ENCODE peak calls at places on chromosome 21, in seven cellular contexts. H, E, A, Z, L, B and T are unnamed samples.
A peak's percentile ranks its signal among the peaks of the same experiment; 100 is the strongest.

GRCh38 chr21:22535630-22536029 is 1537.4 kb downstream of the NCAM2 start:
- DNase-seq in H (no peak), E (no peak), A (no peak), Z (no peak), L (no peak), B (no peak), T (no peak)

GRCh38 chr21:39556176-39556575 is 56.6 kb upstream of the B3GALT5 start:
- DNase-seq in H (no peak), E (no peak), A (no peak), Z (no peak), L (no peak), B (peak; percentile 73), T (no peak)

GRCh38 chr21:20949884-20950283 is 48.3 kb upstream of the NCAM2 start:
- DNase-seq in H (no peak), E (no peak), A (no peak), Z (no peak), L (no peak), B (no peak), T (no peak)

GRCh38 chr21:38221594-38221993 is 35.2 kb upstream of the KCNJ15 start:
- DNase-seq in H (no peak), E (no peak), A (peak; percentile 60), Z (no peak), L (no peak), B (no peak), T (no peak)

GRCh38 chr21:27047331-27048314 is 80.7 kb upstream of the ADAMTS5 start:
- DNase-seq in H (no peak), E (peak; percentile 53), A (peak; percentile 73), Z (peak; percentile 60), L (no peak), B (no peak), T (no peak)

GRCh38 chr21:33419538-33420123 is 16.4 kb downstream of the IFNGR2 start:
- DNase-seq in H (no peak), E (peak; percentile 73), A (peak; percentile 63), Z (no peak), L (no peak), B (no peak), T (peak; percentile 71)

GRCh38 chr21:31258073-31258472 is 86.0 kb downstream of the TIAM1 start:
- DNase-seq in H (no peak), E (no peak), A (no peak), Z (no peak), L (no peak), B (no peak), T (no peak)

GRCh38 chr21:17139696-17140095 is 373.1 kb upstream of the CXADR start:
- DNase-seq in H (peak; percentile 61), E (no peak), A (peak; percentile 30), Z (no peak), L (no peak), B (no peak), T (no peak)

GRCh38 chr21:17387030-17387617 is 125.7 kb upstream of the CXADR start:
- DNase-seq in H (peak; percentile 75), E (peak; percentile 84), A (peak; percentile 68), Z (peak; percentile 86), L (peak; percentile 51), B (peak; percentile 89), T (peak; percentile 47)

GRCh38 chr21:40466893-40467483 is 380.0 kb downstream of the DSCAM start:
- DNase-seq in H (peak; percentile 68), E (peak; percentile 60), A (no peak), Z (peak; percentile 62), L (no peak), B (peak; percentile 32), T (no peak)

GRCh38 chr21:10425856-10426255 is 95.5 kb upstream of the TPTE start:
- DNase-seq in H (no peak), E (no peak), A (no peak), Z (peak; percentile 26), L (no peak), B (no peak), T (no peak)

GRCh38 chr21:46168659-46169386 is 13.4 kb upstream of the FTCD start:
- DNase-seq in H (no peak), E (no peak), A (no peak), Z (no peak), L (no peak), B (no peak), T (no peak)

GRCh38 chr21:45718413-45718812 is 74.9 kb downstream of the PCBP3 start:
- DNase-seq in H (no peak), E (no peak), A (no peak), Z (no peak), L (no peak), B (no peak), T (no peak)

GRCh38 chr21:33642896-33643657 is 776 bp downstream of the ITSN1 start:
- DNase-seq in H (peak; percentile 58), E (peak; percentile 38), A (peak; percentile 57), Z (peak; percentile 63), L (no peak), B (peak; percentile 64), T (peak; percentile 22)

GRCh38 chr21:39445339-39446269 is at the start of gene LCA5L:
- DNase-seq in H (peak; percentile 99), E (peak; percentile 95), A (peak; percentile 94), Z (peak; percentile 97), L (peak; percentile 70), B (peak; percentile 94), T (peak; percentile 92)

GRCh38 chr21:46661211-46661625 is 25.7 kb downstream of the PRMT2 start:
- DNase-seq in H (peak; percentile 70), E (no peak), A (peak; percentile 97), Z (peak; percentile 69), L (no peak), B (peak; percentile 89), T (no peak)

GRCh38 chr21:38341546-38342012 is 84.8 kb downstream of the KCNJ15 start:
- DNase-seq in H (no peak), E (no peak), A (no peak), Z (no peak), L (no peak), B (no peak), T (no peak)

GRCh38 chr21:27154451-27155129 is 187.7 kb upstream of the ADAMTS5 start:
- DNase-seq in H (no peak), E (no peak), A (peak; percentile 16), Z (no peak), L (no peak), B (no peak), T (no peak)

GRCh38 chr21:27586326-27586725 is 619.4 kb upstream of the ADAMTS5 start:
- DNase-seq in H (no peak), E (no peak), A (peak; percentile 33), Z (no peak), L (no peak), B (no peak), T (no peak)

DNA sequence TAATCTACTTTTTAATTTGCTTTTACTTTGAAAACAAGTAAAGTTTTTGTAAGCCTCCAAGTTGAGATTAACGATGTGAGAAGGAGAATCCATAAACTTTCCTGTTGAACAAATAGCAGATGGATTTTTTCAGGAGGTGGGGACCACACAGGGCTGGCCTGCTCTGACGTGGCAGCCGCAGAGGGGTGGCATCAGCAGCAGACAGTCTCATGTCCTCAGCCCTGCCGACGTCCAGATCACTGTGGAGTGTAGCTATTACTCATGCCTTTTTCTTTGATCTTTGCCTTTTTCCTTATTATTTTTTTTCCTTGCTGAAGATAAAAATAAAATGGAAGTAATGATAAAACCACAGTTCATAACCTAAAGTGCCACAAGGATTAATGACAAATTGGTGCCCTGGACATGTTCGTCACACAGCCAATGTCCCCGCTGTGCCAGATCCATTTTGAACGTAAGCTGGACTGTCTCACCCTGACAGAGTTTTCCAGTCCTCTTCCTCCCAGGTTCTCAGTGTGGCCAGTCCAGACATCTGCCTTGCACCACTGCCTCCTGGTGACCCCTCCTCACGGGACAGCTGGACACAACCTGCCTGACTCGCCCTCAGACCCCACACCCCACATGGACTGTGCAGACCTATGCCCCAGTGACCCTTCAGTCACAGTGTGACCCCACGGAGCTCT is 15.4 kb upstream of the ZBTB21 start:
- DNase-seq in H (no peak), E (no peak), A (peak; percentile 92), Z (peak; percentile 28), L (no peak), B (no peak), T (no peak)
- TF ChIP-seq EZH2 in H (no peak), E (no peak), A (no peak), Z (no peak), L (no peak), B (no peak), T (no peak)

GRCh38 chr21:41602511-41602910 is 94.6 kb upstream of the TMPRSS2 start:
- DNase-seq in H (no peak), E (no peak), A (no peak), Z (no peak), L (no peak), B (no peak), T (no peak)
- H3K9me2 ChIP-seq in H (no peaks in the 10 kb centered on the region), E (no peaks in the 10 kb centered on the region), A (no peaks in the 10 kb centered on the region), Z (no peaks in the 10 kb centered on the region), L (no peaks in the 10 kb centered on the region), B (no peaks in the 10 kb centered on the region), T (no peaks in the 10 kb centered on the region)

GRCh38 chr21:36688324-36688723 is 10.6 kb upstream of the SIM2 start:
- DNase-seq in H (no peak), E (no peak), A (no peak), Z (no peak), L (no peak), B (no peak), T (no peak)
- TF ChIP-seq EZH2 in H (no peak), E (no peak), A (no peak), Z (no peak), L (no peak), B (no peak), T (no peak)

GRCh38 chr21:36555199-36555598 is 75.3 kb upstream of the CLDN14 start:
- DNase-seq in H (no peak), E (no peak), A (no peak), Z (no peak), L (no peak), B (no peak), T (no peak)

GRCh38 chr21:36553406-36553805 is 73.5 kb upstream of the CLDN14 start:
- DNase-seq in H (no peak), E (no peak), A (no peak), Z (no peak), L (no peak), B (no peak), T (no peak)

GRCh38 chr21:36560933-36561575 is 81.1 kb upstream of the CLDN14 start:
- DNase-seq in H (no peak), E (no peak), A (no peak), Z (no peak), L (no peak), B (no peak), T (no peak)

GRCh38 chr21:36554411-36555157 is 74.7 kb upstream of the CLDN14 start:
- DNase-seq in H (no peak), E (no peak), A (no peak), Z (no peak), L (no peak), B (peak; percentile 33), T (no peak)

GRCh38 chr21:36557316-36557715 is 77.4 kb upstream of the CLDN14 start:
- DNase-seq in H (no peak), E (no peak), A (no peak), Z (no peak), L (no peak), B (no peak), T (no peak)
- H3K9me2 ChIP-seq in H (no peaks in the 10 kb centered on the region), E (no peaks in the 10 kb centered on the region), A (no peaks in the 10 kb centered on the region), Z (no peaks in the 10 kb centered on the region), L (no peaks in the 10 kb centered on the region), B (peaks cover 5% of the 10 kb centered on the region), T (no peaks in the 10 kb centered on the region)

GRCh38 chr21:35976929-35977328 is 83.4 kb downstream of the SETD4 start:
- DNase-seq in H (no peak), E (no peak), A (no peak), Z (no peak), L (no peak), B (no peak), T (no peak)
- TF ChIP-seq EZH2 in H (no peak), E (no peak), A (no peak), Z (no peak), L (no peak), B (no peak), T (no peak)